ENCODE peak calls at places on chromosomes 6 and 20, in six cellular contexts. Z is cardiac muscle cell, N is upper lobe of right lung, S is DND-41, F is GM12878, M is foreskin keratinocyte. L is an unnamed sample.

GRCh38 chr20:59144179-59144830 is 19.3 kb upstream of the ZNF831 start:
- DNase-seq in Z (no peak), N (no peak), S (no peak), F (no peak), M (no peak), L (no peak)

GRCh38 chr20:14986656-14987055 is 649.2 kb upstream of the FLRT3 start:
- DNase-seq in Z (no peak), N (no peak), S (no peak), F (no peak), M (no peak), L (no peak)

GRCh38 chr20:23082846-23083552 is 3.1 kb downstream of the CD93 start:
- DNase-seq in Z (no peak), N (peak; percentile 89), S (no peak), F (no peak), M (peak; percentile 32), L (no peak)

GRCh38 chr6:44828780-44829179 is 441.3 kb downstream of the CDC5L start:
- DNase-seq in Z (no peak), N (no peak), S (no peak), F (no peak), M (no peak), L (no peak)

GRCh38 chr20:36847009-36847709 is 28.8 kb upstream of the TLDC2 start:
- DNase-seq in Z (peak; percentile 95), N (no peak), S (no peak), F (no peak), M (peak; percentile 85), L (peak; percentile 89)

GRCh38 chr6:26044140-26045045 is 42.8 kb upstream of the HFE start:
- DNase-seq in Z (peak; percentile 50), N (peak; percentile 79), S (peak; percentile 63), F (no peak), M (peak; percentile 19), L (no peak)

GRCh38 chr6:53986165-53986720 is 125.0 kb upstream of the MLIP start:
- DNase-seq in Z (peak; percentile 79), N (no peak), S (peak; percentile 36), F (no peak), M (no peak), L (peak; percentile 26)

GRCh38 chr6:168699631-168700315 is 258.8 kb downstream of the SMOC2 start:
- DNase-seq in Z (no peak), N (peak; percentile 49), S (no peak), F (no peak), M (no peak), L (no peak)

GRCh38 chr6:111157412-111157811 is 70.1 kb downstream of the SLC16A10 start:
- DNase-seq in Z (no peak), N (no peak), S (peak; percentile 14), F (no peak), M (no peak), L (no peak)

GRCh38 chr6:112223070-112223861 is 31.1 kb downstream of the LAMA4 start:
- DNase-seq in Z (peak; percentile 91), N (no peak), S (no peak), F (no peak), M (no peak), L (no peak)

GRCh38 chr6:786946-787763 is 94.2 kb upstream of the EXOC2 start:
- DNase-seq in Z (peak; percentile 14), N (no peak), S (no peak), F (no peak), M (no peak), L (no peak)

GRCh38 chr20:22908437-22908836 is 126.7 kb upstream of the SSTR4 start:
- DNase-seq in Z (no peak), N (no peak), S (peak; percentile 24), F (no peak), M (no peak), L (no peak)

GRCh38 chr6:12208190-12208589 is 82.0 kb upstream of the EDN1 start:
- DNase-seq in Z (peak; percentile 53), N (no peak), S (no peak), F (no peak), M (peak; percentile 80), L (peak; percentile 51)

GRCh38 chr20:56842086-56842485 is 213.0 kb downstream of the TFAP2C start:
- DNase-seq in Z (no peak), N (no peak), S (no peak), F (no peak), M (no peak), L (no peak)

GRCh38 chr6:19731286-19731685 is 105.9 kb upstream of the ID4 start:
- DNase-seq in Z (peak; percentile 89), N (no peak), S (no peak), F (no peak), M (peak; percentile 37), L (peak; percentile 63)

GRCh38 chr6:75337805-75338204 is 53.2 kb upstream of the TMEM30A start:
- DNase-seq in Z (no peak), N (no peak), S (no peak), F (no peak), M (no peak), L (no peak)

GRCh38 chr6:160265869-160266476 is 7.4 kb upstream of the SLC22A2 start:
- DNase-seq in Z (no peak), N (no peak), S (no peak), F (no peak), M (no peak), L (no peak)

GRCh38 chr6:51394061-51394460 is 575.4 kb downstream of the TFAP2B start:
- DNase-seq in Z (no peak), N (no peak), S (no peak), F (no peak), M (no peak), L (no peak)

GRCh38 chr6:27091661-27092315 is 155.7 kb upstream of the PRSS16 start:
- DNase-seq in Z (peak; percentile 91), N (no peak), S (peak; percentile 53), F (peak; percentile 54), M (peak; percentile 87), L (peak; percentile 77)

GRCh38 chr20:25296094-25297093 is 48.5 kb downstream of the PYGB start:
- DNase-seq in Z (peak; percentile 13), N (no peak), S (peak; percentile 60), F (no peak), M (no peak), L (no peak)

GRCh38 chr20:25294459-25295385 is 46.8 kb downstream of the PYGB start:
- DNase-seq in Z (peak; percentile 58), N (no peak), S (peak; percentile 75), F (no peak), M (no peak), L (peak; percentile 50)

GRCh38 chr20:25299801-25300200 is 51.9 kb downstream of the PYGB start:
- DNase-seq in Z (no peak), N (no peak), S (no peak), F (no peak), M (peak; percentile 31), L (peak; percentile 32)

GRCh38 chr20:25295386-25296093 is 47.7 kb downstream of the PYGB start:
- DNase-seq in Z (no peak), N (no peak), S (no peak), F (no peak), M (no peak), L (no peak)

GRCh38 chr20:25297141-25297905 is 49.4 kb downstream of the PYGB start:
- DNase-seq in Z (no peak), N (no peak), S (no peak), F (peak; percentile 65), M (no peak), L (no peak)
- TF ChIP-seq CTCF in Z (no peak), N (no peak), S (no peak), F (no peak), M (no peak), L (no peak)

GRCh38 chr6:158011980-158012566 is 30.4 kb downstream of the SYNJ2 start:
- DNase-seq in Z (no peak), N (peak; percentile 22), S (no peak), F (no peak), M (no peak), L (no peak)

GRCh38 chr6:158009935-158010585 is 28.4 kb downstream of the SYNJ2 start:
- DNase-seq in Z (no peak), N (no peak), S (no peak), F (no peak), M (no peak), L (no peak)

GRCh38 chr6:158008894-158009891 is 27.5 kb downstream of the SYNJ2 start:
- DNase-seq in Z (peak; percentile 89), N (peak; percentile 68), S (peak; percentile 69), F (no peak), M (no peak), L (no peak)

GRCh38 chr6:158011478-158011920 is 29.8 kb downstream of the SYNJ2 start:
- DNase-seq in Z (peak; percentile 68), N (no peak), S (no peak), F (no peak), M (no peak), L (no peak)

GRCh38 chr6:158010591-158011477 is 29.2 kb downstream of the SYNJ2 start:
- DNase-seq in Z (no peak), N (peak; percentile 38), S (no peak), F (no peak), M (no peak), L (no peak)
- H3K27ac ChIP-seq in Z (no peak overlapping the region), N (no peak overlapping the region), S (no peak overlapping the region), F (peak overlapping the region; percentile 51), M (no peak overlapping the region), L (no peak overlapping the region)

GRCh38 chr6:156925718-156926607 is 148.8 kb downstream of the ARID1B start:
- DNase-seq in Z (no peak), N (no peak), S (no peak), F (no peak), M (no peak), L (no peak)

GRCh38 chr6:156933201-156934053 is 156.2 kb downstream of the ARID1B start:
- DNase-seq in Z (no peak), N (peak; percentile 77), S (no peak), F (no peak), M (no peak), L (no peak)

GRCh38 chr6:156931283-156931682 is 154.1 kb downstream of the ARID1B start:
- DNase-seq in Z (no peak), N (no peak), S (no peak), F (no peak), M (no peak), L (no peak)

GRCh38 chr6:156928126-156928525 is 150.9 kb downstream of the ARID1B start:
- DNase-seq in Z (no peak), N (no peak), S (no peak), F (no peak), M (no peak), L (no peak)

GRCh38 chr6:156928972-156929371 is 151.8 kb downstream of the ARID1B start:
- DNase-seq in Z (no peak), N (no peak), S (no peak), F (no peak), M (no peak), L (no peak)
- TF ChIP-seq CTCF in Z (no peak), N (no peak), S (no peak), F (no peak), M (no peak), L (no peak)

GRCh38 chr6:89350281-89351037 is 2.1 kb downstream of the UBE2J1 start:
- DNase-seq in Z (peak; percentile 56), N (no peak), S (peak; percentile 60), F (no peak), M (no peak), L (no peak)

GRCh38 chr6:89351632-89352328 is 742 bp downstream of the UBE2J1 start:
- DNase-seq in Z (no peak), N (no peak), S (no peak), F (no peak), M (no peak), L (no peak)

GRCh38 chr6:89346433-89346832 is 6.1 kb downstream of the UBE2J1 start:
- DNase-seq in Z (no peak), N (no peak), S (no peak), F (no peak), M (no peak), L (no peak)

GRCh38 chr6:89348372-89348771 is 4.2 kb downstream of the UBE2J1 start:
- DNase-seq in Z (no peak), N (no peak), S (no peak), F (no peak), M (no peak), L (no peak)

GRCh38 chr6:89347825-89348224 is 4.7 kb downstream of the UBE2J1 start:
- DNase-seq in Z (peak; percentile 58), N (no peak), S (no peak), F (no peak), M (no peak), L (no peak)
- H3K27ac ChIP-seq in Z (peak overlapping the region; percentile 86), N (no peak overlapping the region), S (peak overlapping the region; percentile 26), F (peak overlapping the region; percentile 65), M (no peak overlapping the region), L (no peak overlapping the region)